ENCODE peak calls at places on chromosome 9, in ten cellular contexts. One of them, this sample, is unnamed. For H3K36me3, the result is how much of the 10 kb centered on the place peaks cover.

GRCh38 chr9:16245756-16246440 is 624.6 kb downstream of the BNC2 start:
- DNase-seq in adrenal gland: peak
- DNase-seq in brain microvascular endothelial cell: no peak
- DNase-seq in left ventricle myocardium inferior: no peak
- DNase-seq in heart left ventricle: no peak
- DNase-seq in esophagus squamous epithelium: no peak
- DNase-seq in thyroid gland: no peak
- DNase-seq in GM23338: no peak
- DNase-seq in CD8-positive, alpha-beta T cell: no peak
- DNase-seq in Peyer's patch: no peak
- DNase-seq in this sample: no peak

GRCh38 chr9:69919461-69920061 is 98.9 kb downstream of the CFAP95 start:
- DNase-seq in adrenal gland: no peak
- DNase-seq in heart left ventricle: no peak
- DNase-seq in left ventricle myocardium inferior: no peak
- DNase-seq in thyroid gland: no peak
- DNase-seq in esophagus squamous epithelium: no peak
- DNase-seq in Peyer's patch: no peak
- DNase-seq in brain microvascular endothelial cell: peak
- DNase-seq in GM23338: peak
- DNase-seq in CD8-positive, alpha-beta T cell: no peak
- DNase-seq in this sample: no peak

GRCh38 chr9:92506184-92506857 is 24.0 kb upstream of the ASPN start:
- DNase-seq in GM23338: no peak
- DNase-seq in adrenal gland: no peak
- DNase-seq in Peyer's patch: no peak
- DNase-seq in CD8-positive, alpha-beta T cell: no peak
- DNase-seq in left ventricle myocardium inferior: no peak
- DNase-seq in thyroid gland: peak
- DNase-seq in brain microvascular endothelial cell: peak
- DNase-seq in heart left ventricle: no peak
- DNase-seq in esophagus squamous epithelium: peak
- DNase-seq in this sample: peak

GRCh38 chr9:76886318-76886717 is 19.6 kb downstream of the PRUNE2 start:
- DNase-seq in brain microvascular endothelial cell: no peak
- DNase-seq in CD8-positive, alpha-beta T cell: no peak
- DNase-seq in adrenal gland: no peak
- DNase-seq in heart left ventricle: no peak
- DNase-seq in esophagus squamous epithelium: no peak
- DNase-seq in left ventricle myocardium inferior: no peak
- DNase-seq in GM23338: no peak
- DNase-seq in thyroid gland: no peak
- DNase-seq in Peyer's patch: no peak
- DNase-seq in this sample: no peak

GRCh38 chr9:104858271-104858670 is 69.7 kb downstream of the ABCA1 start:
- DNase-seq in left ventricle myocardium inferior: no peak
- DNase-seq in thyroid gland: peak
- DNase-seq in esophagus squamous epithelium: no peak
- DNase-seq in Peyer's patch: no peak
- DNase-seq in heart left ventricle: no peak
- DNase-seq in GM23338: no peak
- DNase-seq in CD8-positive, alpha-beta T cell: no peak
- DNase-seq in brain microvascular endothelial cell: no peak
- DNase-seq in adrenal gland: no peak
- DNase-seq in this sample: no peak

GRCh38 chr9:77602852-77603251 is 45.3 kb downstream of the GNA14 start:
- DNase-seq in esophagus squamous epithelium: no peak
- DNase-seq in adrenal gland: no peak
- DNase-seq in CD8-positive, alpha-beta T cell: no peak
- DNase-seq in Peyer's patch: no peak
- DNase-seq in left ventricle myocardium inferior: no peak
- DNase-seq in GM23338: no peak
- DNase-seq in thyroid gland: no peak
- DNase-seq in brain microvascular endothelial cell: no peak
- DNase-seq in heart left ventricle: no peak
- DNase-seq in this sample: no peak

GRCh38 chr9:33913541-33913940 is 96.6 kb downstream of the UBE2R2 start:
- DNase-seq in heart left ventricle: no peak
- DNase-seq in Peyer's patch: no peak
- DNase-seq in GM23338: no peak
- DNase-seq in brain microvascular endothelial cell: no peak
- DNase-seq in esophagus squamous epithelium: no peak
- DNase-seq in thyroid gland: no peak
- DNase-seq in adrenal gland: no peak
- DNase-seq in left ventricle myocardium inferior: no peak
- DNase-seq in CD8-positive, alpha-beta T cell: no peak
- DNase-seq in this sample: no peak

GRCh38 chr9:22159590-22159989 is 150.5 kb upstream of the CDKN2B start:
- DNase-seq in thyroid gland: no peak
- DNase-seq in left ventricle myocardium inferior: no peak
- DNase-seq in adrenal gland: no peak
- DNase-seq in GM23338: no peak
- DNase-seq in Peyer's patch: no peak
- DNase-seq in brain microvascular endothelial cell: no peak
- DNase-seq in heart left ventricle: no peak
- DNase-seq in CD8-positive, alpha-beta T cell: no peak
- DNase-seq in esophagus squamous epithelium: no peak
- DNase-seq in this sample: no peak

GRCh38 chr9:4640027-4640426 is 22.1 kb upstream of the PLPP6 start:
- DNase-seq in heart left ventricle: no peak
- DNase-seq in esophagus squamous epithelium: no peak
- DNase-seq in adrenal gland: peak
- DNase-seq in CD8-positive, alpha-beta T cell: peak
- DNase-seq in Peyer's patch: peak
- DNase-seq in thyroid gland: peak
- DNase-seq in brain microvascular endothelial cell: peak
- DNase-seq in GM23338: peak
- DNase-seq in left ventricle myocardium inferior: no peak
- DNase-seq in this sample: no peak

GRCh38 chr9:78115073-78115472 is 83.5 kb upstream of the GNAQ start:
- DNase-seq in brain microvascular endothelial cell: no peak
- DNase-seq in adrenal gland: no peak
- DNase-seq in CD8-positive, alpha-beta T cell: no peak
- DNase-seq in heart left ventricle: no peak
- DNase-seq in left ventricle myocardium inferior: no peak
- DNase-seq in thyroid gland: no peak
- DNase-seq in Peyer's patch: no peak
- DNase-seq in esophagus squamous epithelium: no peak
- DNase-seq in GM23338: peak
- DNase-seq in this sample: no peak

GRCh38 chr9:88258587-88258986 is 120.3 kb upstream of the SPATA31C2 start:
- DNase-seq in CD8-positive, alpha-beta T cell: no peak
- DNase-seq in left ventricle myocardium inferior: peak
- DNase-seq in Peyer's patch: no peak
- DNase-seq in esophagus squamous epithelium: no peak
- DNase-seq in heart left ventricle: peak
- DNase-seq in GM23338: no peak
- DNase-seq in brain microvascular endothelial cell: no peak
- DNase-seq in adrenal gland: peak
- DNase-seq in thyroid gland: peak
- DNase-seq in this sample: peak

GRCh38 chr9:93065321-93065720 is 6.8 kb downstream of the SUSD3 start:
- DNase-seq in thyroid gland: no peak
- DNase-seq in GM23338: no peak
- DNase-seq in esophagus squamous epithelium: no peak
- DNase-seq in CD8-positive, alpha-beta T cell: no peak
- DNase-seq in Peyer's patch: no peak
- DNase-seq in brain microvascular endothelial cell: no peak
- DNase-seq in heart left ventricle: no peak
- DNase-seq in left ventricle myocardium inferior: no peak
- DNase-seq in adrenal gland: no peak
- DNase-seq in this sample: peak

GRCh38 chr9:118331622-118332045 is 627.4 kb downstream of the TLR4 start:
- DNase-seq in heart left ventricle: peak
- DNase-seq in Peyer's patch: no peak
- DNase-seq in thyroid gland: no peak
- DNase-seq in left ventricle myocardium inferior: no peak
- DNase-seq in CD8-positive, alpha-beta T cell: no peak
- DNase-seq in adrenal gland: peak
- DNase-seq in GM23338: no peak
- DNase-seq in esophagus squamous epithelium: no peak
- DNase-seq in brain microvascular endothelial cell: peak
- DNase-seq in this sample: no peak

GRCh38 chr9:136432591-136432990 is 7.1 kb downstream of the INPP5E start:
- DNase-seq in esophagus squamous epithelium: no peak
- DNase-seq in heart left ventricle: no peak
- DNase-seq in thyroid gland: no peak
- DNase-seq in left ventricle myocardium inferior: no peak
- DNase-seq in CD8-positive, alpha-beta T cell: no peak
- DNase-seq in adrenal gland: no peak
- DNase-seq in brain microvascular endothelial cell: no peak
- DNase-seq in GM23338: no peak
- DNase-seq in Peyer's patch: no peak
- DNase-seq in this sample: no peak
- H3K36me3 ChIP-seq in esophagus squamous epithelium: half or more
- H3K36me3 ChIP-seq in heart left ventricle: under half
- H3K36me3 ChIP-seq in thyroid gland: under half
- H3K36me3 ChIP-seq in left ventricle myocardium inferior: half or more
- H3K36me3 ChIP-seq in CD8-positive, alpha-beta T cell: under half
- H3K36me3 ChIP-seq in adrenal gland: under half
- H3K36me3 ChIP-seq in brain microvascular endothelial cell: under half
- H3K36me3 ChIP-seq in GM23338: under half
- H3K36me3 ChIP-seq in Peyer's patch: under half
- H3K36me3 ChIP-seq in this sample: under half

GRCh38 chr9:124511426-124511840 is 4.2 kb upstream of the NR5A1 start:
- DNase-seq in heart left ventricle: no peak
- DNase-seq in thyroid gland: no peak
- DNase-seq in Peyer's patch: no peak
- DNase-seq in esophagus squamous epithelium: no peak
- DNase-seq in adrenal gland: no peak
- DNase-seq in left ventricle myocardium inferior: no peak
- DNase-seq in CD8-positive, alpha-beta T cell: no peak
- DNase-seq in GM23338: peak
- DNase-seq in brain microvascular endothelial cell: no peak
- DNase-seq in this sample: no peak
- TF ChIP-seq CTCF in heart left ventricle: no peak
- TF ChIP-seq CTCF in thyroid gland: no peak
- TF ChIP-seq CTCF in Peyer's patch: no peak
- TF ChIP-seq CTCF in esophagus squamous epithelium: no peak
- TF ChIP-seq CTCF in adrenal gland: no peak
- TF ChIP-seq CTCF in left ventricle myocardium inferior: no peak
- TF ChIP-seq CTCF in CD8-positive, alpha-beta T cell: no peak
- TF ChIP-seq CTCF in GM23338: peak
- TF ChIP-seq CTCF in brain microvascular endothelial cell: peak
- TF ChIP-seq CTCF in this sample: no peak

DNA sequence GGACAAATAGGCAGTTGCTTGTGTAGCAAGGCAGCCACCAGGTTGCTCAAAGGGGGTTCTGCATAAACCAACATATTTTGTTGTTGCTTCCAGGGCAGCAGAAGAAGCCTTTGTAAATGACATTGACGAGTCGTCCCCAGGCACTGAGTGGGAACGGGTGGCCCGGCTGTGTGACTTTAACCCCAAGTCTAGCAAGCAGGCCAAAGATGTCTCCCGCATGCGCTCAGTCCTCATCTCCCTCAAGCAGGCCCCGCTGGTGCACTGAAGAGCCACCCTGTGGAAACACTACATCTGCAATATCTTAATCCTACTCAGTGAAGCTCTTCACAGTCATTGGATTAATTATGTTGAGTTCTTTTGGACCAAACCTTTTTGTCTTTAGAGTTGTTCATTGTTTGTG is 20.8 kb downstream of the CLTA start:
- DNase-seq in thyroid gland: no peak
- DNase-seq in heart left ventricle: no peak
- DNase-seq in GM23338: no peak
- DNase-seq in Peyer's patch: no peak
- DNase-seq in brain microvascular endothelial cell: no peak
- DNase-seq in left ventricle myocardium inferior: no peak
- DNase-seq in adrenal gland: peak
- DNase-seq in esophagus squamous epithelium: no peak
- DNase-seq in CD8-positive, alpha-beta T cell: no peak
- DNase-seq in this sample: no peak
- H3K36me3 ChIP-seq in thyroid gland: under half
- H3K36me3 ChIP-seq in heart left ventricle: under half
- H3K36me3 ChIP-seq in GM23338: under half
- H3K36me3 ChIP-seq in Peyer's patch: half or more
- H3K36me3 ChIP-seq in brain microvascular endothelial cell: half or more
- H3K36me3 ChIP-seq in left ventricle myocardium inferior: half or more
- H3K36me3 ChIP-seq in adrenal gland: half or more
- H3K36me3 ChIP-seq in esophagus squamous epithelium: half or more
- H3K36me3 ChIP-seq in CD8-positive, alpha-beta T cell: under half
- H3K36me3 ChIP-seq in this sample: under half

GRCh38 chr9:123828449-123828848 is 101.5 kb downstream of the DENND1A start:
- DNase-seq in left ventricle myocardium inferior: no peak
- DNase-seq in Peyer's patch: no peak
- DNase-seq in adrenal gland: no peak
- DNase-seq in GM23338: no peak
- DNase-seq in thyroid gland: no peak
- DNase-seq in heart left ventricle: no peak
- DNase-seq in CD8-positive, alpha-beta T cell: no peak
- DNase-seq in brain microvascular endothelial cell: no peak
- DNase-seq in esophagus squamous epithelium: no peak
- DNase-seq in this sample: no peak
- TF ChIP-seq CTCF in left ventricle myocardium inferior: no peak
- TF ChIP-seq CTCF in Peyer's patch: no peak
- TF ChIP-seq CTCF in adrenal gland: no peak
- TF ChIP-seq CTCF in GM23338: no peak
- TF ChIP-seq CTCF in thyroid gland: no peak
- TF ChIP-seq CTCF in heart left ventricle: no peak
- TF ChIP-seq CTCF in CD8-positive, alpha-beta T cell: no peak
- TF ChIP-seq CTCF in brain microvascular endothelial cell: no peak
- TF ChIP-seq CTCF in esophagus squamous epithelium: no peak
- TF ChIP-seq CTCF in this sample: no peak